ENCODE peak calls at places on chromosomes 3 and 15, in eight cellular contexts. A, Z, O, R, G, E, W and X are unnamed samples. For H3K36me3 and H3K27me3, the result is how much of the 10 kb centered on the place peaks cover.

GRCh38 chr3:111852540-111852939 is 6.5 kb upstream of the PHLDB2 start:
- DNase-seq in W (no peak), E (no peak), Z (no peak), O (peak), R (no peak), A (no peak), G (no peak), X (no peak)

GRCh38 chr15:78203346-78204225 is 30.8 kb downstream of the ACSBG1 start:
- DNase-seq in O (no peak), Z (no peak), A (no peak), G (no peak), W (no peak), E (no peak), R (no peak), X (peak)

GRCh38 chr3:69339766-69340165 is 46.1 kb downstream of the FRMD4B start:
- DNase-seq in G (no peak), O (no peak), Z (no peak), R (no peak), W (no peak), E (no peak), A (no peak), X (peak)

GRCh38 chr3:45687828-45688193 is 1.4 kb upstream of the SACM1L start:
- DNase-seq in A (no peak), O (no peak), R (no peak), W (no peak), G (no peak), Z (no peak), E (no peak), X (no peak)

GRCh38 chr15:29942548-29942947 is 120.3 kb upstream of the TJP1 start:
- DNase-seq in O (no peak), E (no peak), R (no peak), Z (no peak), W (no peak), A (no peak), G (no peak), X (no peak)

GRCh38 chr3:32018723-32019564 is 37.4 kb downstream of the ZNF860 start:
- DNase-seq in A (no peak), O (peak), R (no peak), G (peak), E (peak), W (peak), Z (peak), X (peak)

GRCh38 chr15:90021108-90021507 is 20.0 kb downstream of the ZNF710 start:
- DNase-seq in E (no peak), A (no peak), W (no peak), G (peak), Z (peak), R (no peak), O (no peak), X (no peak)

GRCh38 chr15:49815937-49816336 is 195.1 kb downstream of the DTWD1 start:
- DNase-seq in E (peak), O (no peak), A (no peak), R (no peak), Z (peak), W (peak), G (no peak), X (no peak)

GRCh38 chr3:120524171-120524923 is 71.8 kb upstream of the NDUFB4 start:
- DNase-seq in G (no peak), A (no peak), R (no peak), W (peak), O (peak), E (peak), Z (no peak), X (no peak)

GRCh38 chr15:91627473-91628309 is 225.8 kb upstream of the SLCO3A1 start:
- DNase-seq in R (peak), A (peak), E (peak), W (peak), G (no peak), Z (no peak), O (no peak), X (peak)

GRCh38 chr3:72782521-72782920 is 65.7 kb downstream of the SHQ1 start:
- DNase-seq in E (no peak), Z (no peak), A (no peak), G (no peak), O (no peak), W (no peak), R (no peak), X (no peak)

GRCh38 chr15:101022876-101023275 is 103.7 kb downstream of the LRRK1 start:
- DNase-seq in R (no peak), E (no peak), Z (no peak), W (no peak), O (no peak), A (no peak), G (no peak), X (no peak)

GRCh38 chr15:56524915-56525314 is 60.0 kb upstream of the MNS1 start:
- DNase-seq in G (no peak), Z (no peak), E (peak), R (no peak), A (no peak), W (peak), O (no peak), X (no peak)

GRCh38 chr3:179750720-179751328 is 98.0 kb downstream of the USP13 start:
- DNase-seq in O (peak), A (no peak), Z (no peak), G (no peak), W (peak), E (peak), R (no peak), X (no peak)

GRCh38 chr3:55574671-55575070 is 87.6 kb upstream of the WNT5A start:
- DNase-seq in Z (no peak), W (no peak), R (no peak), E (no peak), G (no peak), A (no peak), O (no peak), X (no peak)

GRCh38 chr3:62355703-62356102 is 17.6 kb downstream of the FEZF2 start:
- DNase-seq in Z (no peak), A (no peak), W (no peak), G (no peak), E (no peak), O (no peak), R (no peak), X (no peak)

GRCh38 chr3:106097817-106098410 is 229.1 kb upstream of the CBLB start:
- DNase-seq in Z (no peak), A (no peak), G (no peak), E (peak), R (no peak), W (peak), O (no peak), X (no peak)
- H3K4me3 ChIP-seq in Z (no peak), A (no peak), G (no peak), E (no peak), R (no peak), W (no peak), O (no peak), X (no peak)

GRCh38 chr3:88133711-88134263 is 16.0 kb upstream of the C3orf38 start:
- DNase-seq in R (no peak), Z (peak), E (no peak), A (no peak), O (no peak), G (no peak), W (no peak), X (no peak)
- H3K36me3 ChIP-seq in R (under half), Z (under half), E (under half), A (half or more), O (under half), G (under half), W (under half), X (under half)

GRCh38 chr3:152779649-152780048 is 55.3 kb upstream of the P2RY1 start:
- DNase-seq in W (no peak), O (no peak), A (no peak), E (peak), R (no peak), G (no peak), Z (peak), X (peak)
- H3K27me3 ChIP-seq in W (under half), O (under half), A (under half), E (under half), R (under half), G (under half), Z (under half), X (under half)

GRCh38 chr3:185760550-185760949 is 64.3 kb downstream of the IGF2BP2 start:
- DNase-seq in A (no peak), R (no peak), G (peak), W (no peak), E (no peak), O (peak), Z (no peak), X (no peak)
- H3K4me3 ChIP-seq in A (peak), R (no peak), G (no peak), W (no peak), E (peak), O (no peak), Z (no peak), X (no peak)

DNA sequence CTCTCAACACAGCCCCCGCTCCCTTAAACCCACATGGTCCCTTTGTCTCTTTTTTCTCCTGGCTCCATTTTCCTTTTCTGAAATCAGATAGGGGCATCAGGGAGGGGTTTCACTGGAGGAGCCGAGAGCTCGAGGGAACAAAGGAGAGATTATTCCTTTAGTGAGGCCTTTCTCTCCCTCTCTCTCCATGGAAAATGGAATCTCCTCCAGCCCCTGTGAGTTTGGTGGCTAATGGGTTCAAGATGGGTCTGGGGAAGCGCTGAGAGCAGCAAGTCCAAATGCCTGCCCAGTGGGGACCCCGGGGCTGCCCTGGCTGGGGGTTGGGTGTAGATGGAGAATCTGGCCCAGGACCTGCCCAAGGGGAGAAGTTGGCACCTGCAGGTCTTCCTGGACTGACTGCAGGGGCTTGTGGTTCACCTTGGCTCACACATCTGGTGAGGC is 56.8 kb downstream of the ITGA11 start:
- DNase-seq in G (no peak), A (no peak), O (no peak), Z (no peak), R (no peak), E (no peak), W (no peak), X (no peak)
- H3K36me3 ChIP-seq in G (under half), A (under half), O (under half), Z (under half), R (under half), E (under half), W (under half), X (under half)